ENCODE peak calls at places on chromosomes 7 and 10, in eight cellular contexts. C, K, V, R, N, O, M and S are unnamed samples.

GRCh38 chr10:92131271-92131820 is 159.5 kb downstream of the CPEB3 start:
- DNase-seq in C (no peak), K (no peak), V (no peak), R (no peak), N (no peak), O (no peak), M (no peak), S (no peak)

GRCh38 chr10:57959318-57960003 is 308.2 kb downstream of the IPMK start:
- DNase-seq in C (no peak), K (no peak), V (no peak), R (no peak), N (no peak), O (no peak), M (no peak), S (no peak)

GRCh38 chr10:1100691-1101368 is 44.6 kb downstream of the WDR37 start:
- DNase-seq in C (no peak), K (no peak), V (no peak), R (no peak), N (no peak), O (no peak), M (no peak), S (no peak)

GRCh38 chr7:86995052-86995725 is 64.3 kb downstream of the ELAPOR2 start:
- DNase-seq in C (no peak), K (no peak), V (no peak), R (no peak), N (no peak), O (no peak), M (no peak), S (no peak)

GRCh38 chr10:28991326-28991725 is 297.5 kb upstream of the LYZL1 start:
- DNase-seq in C (no peak), K (no peak), V (no peak), R (no peak), N (no peak), O (peak), M (peak), S (no peak)

GRCh38 chr7:143245123-143245522 is 18.1 kb upstream of the GSTK1 start:
- DNase-seq in C (no peak), K (no peak), V (no peak), R (no peak), N (no peak), O (no peak), M (no peak), S (no peak)

GRCh38 chr10:57624066-57624465 is 643.6 kb downstream of the IPMK start:
- DNase-seq in C (no peak), K (no peak), V (no peak), R (no peak), N (no peak), O (no peak), M (no peak), S (no peak)

GRCh38 chr10:4633186-4633585 is 192.8 kb upstream of the AKR1E2 start:
- DNase-seq in C (no peak), K (no peak), V (no peak), R (no peak), N (no peak), O (no peak), M (no peak), S (no peak)

GRCh38 chr7:116733924-116734591 is 62.1 kb downstream of the MET start:
- DNase-seq in C (no peak), K (no peak), V (no peak), R (no peak), N (no peak), O (no peak), M (no peak), S (no peak)

GRCh38 chr7:106767498-106768323 is 97.4 kb upstream of the PIK3CG start:
- DNase-seq in C (no peak), K (no peak), V (no peak), R (no peak), N (no peak), O (peak), M (no peak), S (no peak)

GRCh38 chr10:96493871-96494525 is 19.7 kb downstream of the TLL2 start:
- DNase-seq in C (no peak), K (no peak), V (no peak), R (no peak), N (no peak), O (no peak), M (no peak), S (no peak)

GRCh38 chr10:114629824-114630430 is 28.1 kb downstream of the ABLIM1 start:
- DNase-seq in C (no peak), K (no peak), V (no peak), R (no peak), N (no peak), O (no peak), M (no peak), S (no peak)

GRCh38 chr10:118209215-118209614 is 132.9 kb downstream of the FAM204A start:
- DNase-seq in C (no peak), K (peak), V (no peak), R (no peak), N (no peak), O (no peak), M (no peak), S (peak)

GRCh38 chr10:9786576-9786975 is 1231.1 kb upstream of the CELF2 start:
- DNase-seq in C (no peak), K (no peak), V (no peak), R (no peak), N (no peak), O (no peak), M (no peak), S (no peak)

GRCh38 chr10:36608866-36609265 is 516.5 kb upstream of the ANKRD30A start:
- DNase-seq in C (no peak), K (no peak), V (no peak), R (no peak), N (no peak), O (no peak), M (no peak), S (no peak)

GRCh38 chr10:12559578-12560178 is 210.3 kb downstream of the CAMK1D start:
- DNase-seq in C (no peak), K (no peak), V (no peak), R (no peak), N (no peak), O (no peak), M (no peak), S (no peak)

GRCh38 chr10:72834183-72834825 is 59.2 kb upstream of the OIT3 start:
- DNase-seq in C (no peak), K (peak), V (peak), R (peak), N (no peak), O (peak), M (peak), S (peak)

GRCh38 chr7:139931190-139932007 is 102.3 kb downstream of the TBXAS1 start:
- DNase-seq in C (no peak), K (no peak), V (no peak), R (no peak), N (no peak), O (no peak), M (no peak), S (no peak)

GRCh38 chr10:70478191-70479160 is at the start of gene PALD1:
- DNase-seq in C (no peak), K (peak), V (peak), R (peak), N (peak), O (peak), M (peak), S (no peak)

GRCh38 chr7:2048531-2048930 is 184.2 kb downstream of the MAD1L1 start:
- DNase-seq in C (no peak), K (no peak), V (peak), R (no peak), N (no peak), O (no peak), M (no peak), S (no peak)

GRCh38 chr10:29055091-29055490 is 233.8 kb upstream of the LYZL1 start:
- DNase-seq in C (no peak), K (no peak), V (no peak), R (no peak), N (no peak), O (no peak), M (no peak), S (no peak)

GRCh38 chr10:89160339-89160738 is 46.8 kb downstream of the CH25H start:
- DNase-seq in C (no peak), K (no peak), V (no peak), R (no peak), N (no peak), O (no peak), M (no peak), S (no peak)

GRCh38 chr10:127873901-127874470 is 18.8 kb downstream of the CLRN3 start:
- DNase-seq in C (no peak), K (no peak), V (no peak), R (no peak), N (no peak), O (no peak), M (no peak), S (no peak)